ENCODE peak calls at places on chromosomes 7 and 10, in eight cellular contexts. One of them, this sample, is unnamed. For H3K4me1, the result is how much of the 10 kb centered on the place peaks cover.

GRCh38 chr7:105648561-105649401 is 67.5 kb upstream of the EFCAB10 start:
- DNase-seq in ovary: no peak
- DNase-seq in breast epithelium: no peak
- DNase-seq in neuronal stem cell: no peak
- DNase-seq in Peyer's patch: no peak
- DNase-seq in IMR-90: no peak
- DNase-seq in Panc1: no peak
- DNase-seq in CD4-positive, alpha-beta memory T cell: no peak
- DNase-seq in this sample: no peak

GRCh38 chr10:49610735-49611165 is 640 bp downstream of the SLC18A3 start:
- DNase-seq in ovary: peak
- DNase-seq in breast epithelium: peak
- DNase-seq in neuronal stem cell: no peak
- DNase-seq in Peyer's patch: peak
- DNase-seq in IMR-90: no peak
- DNase-seq in Panc1: no peak
- DNase-seq in CD4-positive, alpha-beta memory T cell: no peak
- DNase-seq in this sample: no peak

GRCh38 chr10:77357611-77358010 is 280.0 kb downstream of the KCNMA1 start:
- DNase-seq in ovary: no peak
- DNase-seq in breast epithelium: no peak
- DNase-seq in neuronal stem cell: no peak
- DNase-seq in Peyer's patch: no peak
- DNase-seq in IMR-90: peak
- DNase-seq in Panc1: no peak
- DNase-seq in CD4-positive, alpha-beta memory T cell: no peak
- DNase-seq in this sample: peak

GRCh38 chr7:18393465-18394118 is 102.0 kb upstream of the HDAC9 start:
- DNase-seq in ovary: no peak
- DNase-seq in breast epithelium: no peak
- DNase-seq in neuronal stem cell: no peak
- DNase-seq in Peyer's patch: no peak
- DNase-seq in IMR-90: no peak
- DNase-seq in Panc1: no peak
- DNase-seq in CD4-positive, alpha-beta memory T cell: no peak
- DNase-seq in this sample: no peak

GRCh38 chr10:126117196-126117595 is 220.8 kb downstream of the FANK1 start:
- DNase-seq in ovary: no peak
- DNase-seq in breast epithelium: no peak
- DNase-seq in neuronal stem cell: no peak
- DNase-seq in Peyer's patch: no peak
- DNase-seq in IMR-90: no peak
- DNase-seq in Panc1: no peak
- DNase-seq in CD4-positive, alpha-beta memory T cell: no peak
- DNase-seq in this sample: no peak

GRCh38 chr10:88157981-88158465 is 294.6 kb downstream of the PTEN start:
- DNase-seq in ovary: no peak
- DNase-seq in breast epithelium: no peak
- DNase-seq in neuronal stem cell: no peak
- DNase-seq in Peyer's patch: no peak
- DNase-seq in IMR-90: peak
- DNase-seq in Panc1: no peak
- DNase-seq in CD4-positive, alpha-beta memory T cell: no peak
- DNase-seq in this sample: no peak

GRCh38 chr10:127887497-127888415 is 5.0 kb downstream of the CLRN3 start:
- DNase-seq in ovary: no peak
- DNase-seq in breast epithelium: no peak
- DNase-seq in neuronal stem cell: no peak
- DNase-seq in Peyer's patch: peak
- DNase-seq in IMR-90: no peak
- DNase-seq in Panc1: no peak
- DNase-seq in CD4-positive, alpha-beta memory T cell: no peak
- DNase-seq in this sample: no peak

GRCh38 chr10:7354330-7355047 is 56.3 kb downstream of the SFMBT2 start:
- DNase-seq in ovary: no peak
- DNase-seq in breast epithelium: no peak
- DNase-seq in neuronal stem cell: no peak
- DNase-seq in Peyer's patch: no peak
- DNase-seq in IMR-90: peak
- DNase-seq in Panc1: no peak
- DNase-seq in CD4-positive, alpha-beta memory T cell: no peak
- DNase-seq in this sample: peak

GRCh38 chr7:150357771-150358427 is 10.7 kb upstream of the REPIN1 start:
- DNase-seq in ovary: no peak
- DNase-seq in breast epithelium: no peak
- DNase-seq in neuronal stem cell: no peak
- DNase-seq in Peyer's patch: peak
- DNase-seq in IMR-90: no peak
- DNase-seq in Panc1: no peak
- DNase-seq in CD4-positive, alpha-beta memory T cell: no peak
- DNase-seq in this sample: no peak

GRCh38 chr7:158858592-158859503 is 2.5 kb downstream of the DYNC2I1 start:
- DNase-seq in ovary: no peak
- DNase-seq in breast epithelium: no peak
- DNase-seq in neuronal stem cell: peak
- DNase-seq in Peyer's patch: no peak
- DNase-seq in IMR-90: no peak
- DNase-seq in Panc1: no peak
- DNase-seq in CD4-positive, alpha-beta memory T cell: no peak
- DNase-seq in this sample: peak

GRCh38 chr10:104040862-104041789 is 44.6 kb downstream of the COL17A1 start:
- DNase-seq in ovary: no peak
- DNase-seq in breast epithelium: no peak
- DNase-seq in neuronal stem cell: no peak
- DNase-seq in Peyer's patch: no peak
- DNase-seq in IMR-90: no peak
- DNase-seq in Panc1: no peak
- DNase-seq in CD4-positive, alpha-beta memory T cell: no peak
- DNase-seq in this sample: no peak

GRCh38 chr10:121823993-121824463 is 103.8 kb downstream of the ATE1 start:
- DNase-seq in ovary: no peak
- DNase-seq in breast epithelium: no peak
- DNase-seq in neuronal stem cell: peak
- DNase-seq in Peyer's patch: no peak
- DNase-seq in IMR-90: peak
- DNase-seq in Panc1: peak
- DNase-seq in CD4-positive, alpha-beta memory T cell: peak
- DNase-seq in this sample: peak

GRCh38 chr7:152541892-152542291 is 106.1 kb upstream of the KMT2C start:
- DNase-seq in ovary: no peak
- DNase-seq in breast epithelium: no peak
- DNase-seq in neuronal stem cell: no peak
- DNase-seq in Peyer's patch: no peak
- DNase-seq in IMR-90: no peak
- DNase-seq in Panc1: no peak
- DNase-seq in CD4-positive, alpha-beta memory T cell: no peak
- DNase-seq in this sample: no peak

GRCh38 chr10:132226586-132227405 is 40.0 kb downstream of the DPYSL4 start:
- DNase-seq in ovary: no peak
- DNase-seq in breast epithelium: no peak
- DNase-seq in neuronal stem cell: no peak
- DNase-seq in Peyer's patch: no peak
- DNase-seq in IMR-90: no peak
- DNase-seq in Panc1: no peak
- DNase-seq in CD4-positive, alpha-beta memory T cell: no peak
- DNase-seq in this sample: no peak

GRCh38 chr10:19169684-19170083 is 121.1 kb downstream of the MALRD1 start:
- DNase-seq in ovary: no peak
- DNase-seq in breast epithelium: no peak
- DNase-seq in neuronal stem cell: no peak
- DNase-seq in Peyer's patch: no peak
- DNase-seq in IMR-90: peak
- DNase-seq in Panc1: no peak
- DNase-seq in CD4-positive, alpha-beta memory T cell: no peak
- DNase-seq in this sample: no peak

GRCh38 chr10:125967533-125967932 is 71.2 kb downstream of the FANK1 start:
- DNase-seq in ovary: no peak
- DNase-seq in breast epithelium: no peak
- DNase-seq in neuronal stem cell: no peak
- DNase-seq in Peyer's patch: no peak
- DNase-seq in IMR-90: no peak
- DNase-seq in Panc1: no peak
- DNase-seq in CD4-positive, alpha-beta memory T cell: no peak
- DNase-seq in this sample: no peak

GRCh38 chr10:62577666-62578291 is 203.6 kb downstream of the ZNF365 start:
- DNase-seq in ovary: no peak
- DNase-seq in breast epithelium: no peak
- DNase-seq in neuronal stem cell: no peak
- DNase-seq in Peyer's patch: no peak
- DNase-seq in IMR-90: peak
- DNase-seq in Panc1: no peak
- DNase-seq in CD4-positive, alpha-beta memory T cell: no peak
- DNase-seq in this sample: no peak

GRCh38 chr10:63657812-63658211 is 136.6 kb downstream of the REEP3 start:
- DNase-seq in ovary: no peak
- DNase-seq in breast epithelium: no peak
- DNase-seq in neuronal stem cell: no peak
- DNase-seq in Peyer's patch: no peak
- DNase-seq in IMR-90: no peak
- DNase-seq in Panc1: no peak
- DNase-seq in CD4-positive, alpha-beta memory T cell: no peak
- DNase-seq in this sample: no peak

GRCh38 chr10:52485486-52485885 is 171.4 kb downstream of the DKK1 start:
- DNase-seq in ovary: no peak
- DNase-seq in breast epithelium: no peak
- DNase-seq in neuronal stem cell: no peak
- DNase-seq in Peyer's patch: no peak
- DNase-seq in IMR-90: no peak
- DNase-seq in Panc1: no peak
- DNase-seq in CD4-positive, alpha-beta memory T cell: no peak
- DNase-seq in this sample: no peak

GRCh38 chr10:131774618-131775443 is 126.0 kb upstream of the PPP2R2D start:
- DNase-seq in ovary: no peak
- DNase-seq in breast epithelium: no peak
- DNase-seq in neuronal stem cell: no peak
- DNase-seq in Peyer's patch: peak
- DNase-seq in IMR-90: no peak
- DNase-seq in Panc1: no peak
- DNase-seq in CD4-positive, alpha-beta memory T cell: no peak
- DNase-seq in this sample: no peak

GRCh38 chr7:583410-584121 is 63.9 kb upstream of the PDGFA start:
- DNase-seq in ovary: no peak
- DNase-seq in breast epithelium: no peak
- DNase-seq in neuronal stem cell: no peak
- DNase-seq in Peyer's patch: no peak
- DNase-seq in IMR-90: no peak
- DNase-seq in Panc1: no peak
- DNase-seq in CD4-positive, alpha-beta memory T cell: no peak
- DNase-seq in this sample: no peak

DNA sequence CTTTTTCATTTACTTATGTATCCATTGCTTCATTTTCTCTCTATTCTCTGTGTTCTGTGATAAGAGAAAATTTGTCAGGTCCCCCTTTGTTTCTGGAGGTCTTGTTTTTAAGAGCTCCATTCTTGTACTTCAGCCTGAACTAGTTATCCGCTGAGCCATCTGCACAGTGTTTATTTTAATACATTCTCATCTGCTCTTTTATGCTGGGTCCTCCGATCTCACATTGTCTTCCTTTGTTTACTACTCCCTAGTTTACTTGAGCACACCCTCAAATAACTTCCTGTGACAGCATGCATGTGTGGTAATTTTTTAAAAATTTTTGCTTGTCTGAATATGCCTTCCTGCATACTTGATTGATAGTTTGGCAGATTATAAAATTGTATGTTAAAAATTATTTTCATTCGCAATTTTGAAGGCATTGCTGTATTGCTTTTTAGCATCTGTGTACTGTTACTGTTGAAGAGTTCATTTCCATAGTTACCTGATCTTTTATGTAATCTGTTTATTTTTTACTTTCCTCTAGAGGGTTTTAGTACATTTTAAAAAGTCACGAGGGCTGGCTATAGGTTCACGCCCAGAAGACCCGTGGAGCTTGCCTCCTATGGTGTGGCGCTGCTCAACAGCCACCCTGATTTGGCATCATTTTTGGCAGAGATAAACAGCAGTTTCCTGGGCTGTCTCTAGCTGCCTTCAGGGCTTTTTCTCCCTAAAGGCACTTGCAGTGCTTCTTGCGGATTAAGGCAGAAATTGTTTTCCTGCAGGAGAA is 31.9 kb downstream of the RSBN1L start:
- DNase-seq in ovary: no peak
- DNase-seq in breast epithelium: no peak
- DNase-seq in neuronal stem cell: peak
- DNase-seq in Peyer's patch: no peak
- DNase-seq in IMR-90: peak
- DNase-seq in Panc1: no peak
- DNase-seq in CD4-positive, alpha-beta memory T cell: peak
- DNase-seq in this sample: peak
- H3K27ac ChIP-seq in ovary: no peak
- H3K27ac ChIP-seq in breast epithelium: peak
- H3K27ac ChIP-seq in neuronal stem cell: peak
- H3K27ac ChIP-seq in Peyer's patch: no peak
- H3K27ac ChIP-seq in IMR-90: peak
- H3K27ac ChIP-seq in Panc1: no peak
- H3K27ac ChIP-seq in CD4-positive, alpha-beta memory T cell: no peak
- H3K27ac ChIP-seq in this sample: peak

GRCh38 chr7:128108129-128108528 is 76.9 kb upstream of the LRRC4 start:
- DNase-seq in ovary: no peak
- DNase-seq in breast epithelium: peak
- DNase-seq in neuronal stem cell: no peak
- DNase-seq in Peyer's patch: peak
- DNase-seq in IMR-90: no peak
- DNase-seq in Panc1: no peak
- DNase-seq in CD4-positive, alpha-beta memory T cell: no peak
- DNase-seq in this sample: no peak
- H3K4me1 ChIP-seq in ovary: under half
- H3K4me1 ChIP-seq in breast epithelium: under half
- H3K4me1 ChIP-seq in neuronal stem cell: under half
- H3K4me1 ChIP-seq in Peyer's patch: under half
- H3K4me1 ChIP-seq in IMR-90: under half
- H3K4me1 ChIP-seq in Panc1: under half
- H3K4me1 ChIP-seq in CD4-positive, alpha-beta memory T cell: half or more
- H3K4me1 ChIP-seq in this sample: under half

DNA sequence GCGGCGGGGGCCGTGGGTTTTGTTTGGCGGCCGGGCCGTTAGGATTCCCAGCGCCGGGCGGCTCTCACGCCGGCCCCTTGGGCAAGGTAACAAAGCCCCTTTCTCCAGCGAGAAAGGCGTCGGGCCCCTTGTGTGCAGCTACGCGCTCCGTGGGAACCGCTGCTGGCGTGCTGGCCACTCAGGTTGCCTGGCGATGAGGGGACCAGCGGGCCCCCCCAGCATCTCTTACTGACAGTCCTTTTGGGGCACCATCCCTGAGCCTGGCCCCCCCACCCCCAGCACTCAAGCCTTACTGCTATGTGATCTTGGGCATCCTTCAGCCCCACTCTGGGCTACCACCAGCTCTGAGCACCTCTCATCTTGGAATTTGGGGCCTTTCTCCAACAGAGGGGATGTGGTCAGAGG is 1.8 kb downstream of the LFNG start:
- DNase-seq in ovary: no peak
- DNase-seq in breast epithelium: no peak
- DNase-seq in neuronal stem cell: no peak
- DNase-seq in Peyer's patch: no peak
- DNase-seq in IMR-90: no peak
- DNase-seq in Panc1: no peak
- DNase-seq in CD4-positive, alpha-beta memory T cell: no peak
- DNase-seq in this sample: no peak
- H3K27ac ChIP-seq in ovary: no peak
- H3K27ac ChIP-seq in breast epithelium: peak
- H3K27ac ChIP-seq in neuronal stem cell: peak
- H3K27ac ChIP-seq in Peyer's patch: peak
- H3K27ac ChIP-seq in IMR-90: no peak
- H3K27ac ChIP-seq in Panc1: peak
- H3K27ac ChIP-seq in CD4-positive, alpha-beta memory T cell: peak
- H3K27ac ChIP-seq in this sample: no peak

GRCh38 chr7:139768249-139768824 is 9.5 kb downstream of the HIPK2 start:
- DNase-seq in ovary: no peak
- DNase-seq in breast epithelium: no peak
- DNase-seq in neuronal stem cell: no peak
- DNase-seq in Peyer's patch: no peak
- DNase-seq in IMR-90: no peak
- DNase-seq in Panc1: no peak
- DNase-seq in CD4-positive, alpha-beta memory T cell: peak
- DNase-seq in this sample: no peak
- H3K4me1 ChIP-seq in ovary: under half
- H3K4me1 ChIP-seq in breast epithelium: under half
- H3K4me1 ChIP-seq in neuronal stem cell: under half
- H3K4me1 ChIP-seq in Peyer's patch: under half
- H3K4me1 ChIP-seq in IMR-90: under half
- H3K4me1 ChIP-seq in Panc1: under half
- H3K4me1 ChIP-seq in CD4-positive, alpha-beta memory T cell: half or more
- H3K4me1 ChIP-seq in this sample: under half